ENCODE peak calls at places on chromosomes 6 and 20, in four cellular contexts. K is stomach, T is AG04449, L is AG10803. X is an unnamed sample.

GRCh38 chr6:16802071-16802470 is 40.8 kb upstream of the ATXN1 start:
- DNase-seq in K (no peak), L (peak), T (no peak), X (no peak)

GRCh38 chr6:42260972-42261371 is 43.3 kb upstream of the MRPS10 start:
- DNase-seq in K (no peak), L (no peak), T (no peak), X (peak)

GRCh38 chr20:41617059-41617921 is 887 bp downstream of the CHD6 start:
- DNase-seq in L (peak), K (no peak), T (no peak), X (peak)

GRCh38 chr6:41335296-41335695 is at the start of gene NCR2:
- DNase-seq in L (no peak), T (no peak), K (no peak), X (no peak)

GRCh38 chr6:158408552-158409130 is 96.4 kb downstream of the TULP4 start:
- DNase-seq in T (no peak), K (no peak), L (peak), X (no peak)

GRCh38 chr6:19795211-19795610 is 42.0 kb upstream of the ID4 start:
- DNase-seq in L (no peak), K (no peak), T (no peak), X (no peak)

GRCh38 chr20:50052952-50053789 is 59.8 kb downstream of the UBE2V1 start:
- DNase-seq in T (no peak), L (no peak), K (no peak), X (no peak)

GRCh38 chr6:1380625-1381396 is 8.6 kb upstream of the FOXF2 start:
- DNase-seq in T (no peak), K (no peak), L (no peak), X (no peak)

GRCh38 chr6:131755597-131755996 is 44.8 kb upstream of the CTAGE9 start:
- DNase-seq in T (peak), L (peak), K (no peak), X (no peak)

GRCh38 chr20:1964659-1965405 is 29.0 kb downstream of the PDYN start:
- DNase-seq in T (no peak), K (no peak), L (no peak), X (no peak)

GRCh38 chr20:2874456-2874855 is 1.2 kb downstream of the PTPRA start:
- DNase-seq in T (no peak), K (no peak), L (no peak), X (no peak)

GRCh38 chr20:13857304-13857703 is 72.5 kb downstream of the NDUFAF5 start:
- DNase-seq in T (no peak), L (peak), K (no peak), X (no peak)

GRCh38 chr6:88114838-88115237 is 51.3 kb downstream of the CNR1 start:
- DNase-seq in L (no peak), T (no peak), K (no peak), X (no peak)

GRCh38 chr20:33676121-33676520 is 1.9 kb upstream of the NECAB3 start:
- DNase-seq in L (no peak), K (no peak), T (no peak), X (no peak)

GRCh38 chr6:105985098-105985815 is 100.9 kb upstream of the PRDM1 start:
- DNase-seq in T (no peak), L (no peak), K (no peak), X (no peak)

GRCh38 chr6:84825461-84825860 is 61.1 kb upstream of the TBX18 start:
- DNase-seq in T (peak), K (no peak), L (peak), X (no peak)

GRCh38 chr20:44355503-44356352 is at the start of gene HNF4A:
- DNase-seq in K (peak), L (no peak), T (no peak), X (peak)

GRCh38 chr20:44357555-44358130 is 2.1 kb downstream of the HNF4A start:
- DNase-seq in L (no peak), K (no peak), T (no peak), X (peak)

GRCh38 chr20:44356353-44356723 is 839 bp downstream of the HNF4A start:
- DNase-seq in T (no peak), K (no peak), L (no peak), X (no peak)

GRCh38 chr20:44358776-44359175 is 3.3 kb downstream of the HNF4A start:
- DNase-seq in T (no peak), K (no peak), L (no peak), X (no peak)

DNA sequence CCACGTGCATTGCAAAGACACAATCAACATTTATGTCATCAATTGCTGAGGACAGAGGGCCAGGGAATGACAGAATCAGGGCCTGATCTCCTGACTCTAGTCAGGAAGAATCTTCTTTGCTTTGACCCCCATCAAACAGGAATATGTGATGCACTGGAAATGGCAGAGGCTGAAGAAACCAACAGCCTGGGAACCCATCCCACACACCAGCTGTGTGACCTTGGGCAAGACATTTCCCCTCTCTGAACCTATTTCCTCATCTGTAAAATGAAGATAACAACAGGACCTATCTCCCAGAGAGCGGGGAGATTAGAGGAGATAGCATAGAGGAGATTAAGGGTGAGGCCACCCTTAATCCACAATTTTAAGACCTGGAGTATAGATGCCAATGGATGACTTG is 1.5 kb downstream of the HNF4A start:
- DNase-seq in T (no peak), L (no peak), K (no peak), X (no peak)
- H3K4me3 ChIP-seq in T (no peak), L (no peak), K (peak), X (peak)

DNA sequence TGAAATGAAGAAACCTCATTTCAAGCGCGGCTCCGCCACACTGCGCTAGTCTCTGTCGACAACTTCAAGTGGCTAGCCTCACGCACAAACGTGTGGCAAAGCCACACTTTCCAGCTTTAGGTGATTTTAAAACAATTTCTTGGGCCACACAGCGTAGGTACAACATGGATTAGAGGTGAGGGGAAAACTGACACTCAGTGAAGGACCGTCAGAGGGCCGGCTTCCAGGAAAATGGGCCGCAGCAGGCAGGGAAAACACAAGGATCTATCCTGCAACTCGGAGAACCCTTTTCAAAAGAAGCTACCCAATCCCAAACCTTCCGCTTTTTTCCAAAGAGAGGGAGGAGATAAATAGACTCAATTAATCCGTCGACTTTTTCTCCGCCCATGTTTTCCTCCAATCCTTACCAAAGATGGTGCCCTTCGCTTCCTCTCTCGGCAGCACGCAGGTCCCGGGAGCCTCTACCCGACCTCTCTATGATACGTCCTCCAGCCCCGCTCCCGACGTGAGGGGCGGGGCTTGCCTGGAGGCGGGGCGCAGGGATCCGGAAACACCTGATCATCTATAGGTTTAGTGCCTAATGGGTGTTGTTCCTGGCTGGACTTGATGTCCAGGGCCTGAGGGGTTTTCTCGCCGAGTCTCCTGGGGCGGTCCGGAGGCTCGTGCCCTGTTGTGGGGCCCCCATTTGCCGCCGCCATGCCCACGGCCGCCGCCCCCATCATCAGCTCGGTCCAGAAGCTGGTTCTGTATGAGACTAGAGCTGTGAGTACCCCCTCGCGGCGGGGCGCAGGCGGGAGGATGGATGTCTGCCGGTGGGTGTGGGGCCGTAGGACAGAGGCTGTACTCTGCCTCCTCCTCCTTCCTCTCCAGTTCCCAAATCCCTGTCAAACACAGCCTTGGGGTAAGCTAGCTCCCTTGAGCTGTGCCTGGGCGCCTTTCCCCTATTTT is at the start of the genes AK9 and FIG4:
- DNase-seq in T (peak), K (peak), L (peak), X (peak)
- TF ChIP-seq CTCF in T (peak), K (no peak), L (peak), X (no peak)

GRCh38 chr20:46118481-46119020 is 437 bp downstream of the CD40 start:
- DNase-seq in L (no peak), K (peak), T (no peak), X (no peak)
- H3K4me3 ChIP-seq in L (peak), K (peak), T (peak), X (peak)

GRCh38 chr6:27809939-27810767 is 102.0 kb downstream of the OR2B2 start:
- DNase-seq in L (peak), K (peak), T (peak), X (peak)
- TF ChIP-seq CTCF in L (peak), K (peak), T (peak), X (no peak)

GRCh38 chr20:58892932-58893224 is 40.4 kb downstream of the GNAS start:
- DNase-seq in K (no peak), T (no peak), L (no peak), X (no peak)

GRCh38 chr20:58893355-58894151 is 41.0 kb downstream of the GNAS start:
- DNase-seq in T (no peak), K (no peak), L (no peak), X (no peak)

GRCh38 chr20:58895099-58895795 is 42.7 kb downstream of the GNAS start:
- DNase-seq in T (no peak), L (no peak), K (no peak), X (no peak)

GRCh38 chr20:58895796-58896180 is 43.3 kb downstream of the GNAS start:
- DNase-seq in L (no peak), T (no peak), K (no peak), X (no peak)

DNA sequence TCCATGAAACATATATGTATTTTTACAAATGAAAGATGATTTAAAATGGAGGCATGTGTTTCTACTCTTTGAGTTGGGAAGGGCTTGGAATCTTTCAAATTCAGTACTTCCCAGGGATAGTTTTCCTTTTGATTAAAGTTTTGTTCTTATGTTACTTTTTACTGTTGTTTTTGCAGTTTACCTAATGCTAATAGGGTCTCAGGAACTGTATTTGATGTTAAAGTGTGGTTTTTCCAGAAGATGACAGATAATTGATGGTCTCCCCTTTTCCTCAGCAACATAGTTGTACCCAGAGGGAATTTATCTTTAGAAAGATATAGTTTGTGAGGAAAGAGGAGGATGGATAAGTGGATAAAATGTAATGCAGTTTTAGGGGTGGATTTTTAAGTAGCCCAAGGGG is 42.1 kb downstream of the GNAS start:
- DNase-seq in L (no peak), T (no peak), K (no peak), X (no peak)
- H3K4me3 ChIP-seq in L (peak), T (peak), K (peak), X (no peak)

DNA sequence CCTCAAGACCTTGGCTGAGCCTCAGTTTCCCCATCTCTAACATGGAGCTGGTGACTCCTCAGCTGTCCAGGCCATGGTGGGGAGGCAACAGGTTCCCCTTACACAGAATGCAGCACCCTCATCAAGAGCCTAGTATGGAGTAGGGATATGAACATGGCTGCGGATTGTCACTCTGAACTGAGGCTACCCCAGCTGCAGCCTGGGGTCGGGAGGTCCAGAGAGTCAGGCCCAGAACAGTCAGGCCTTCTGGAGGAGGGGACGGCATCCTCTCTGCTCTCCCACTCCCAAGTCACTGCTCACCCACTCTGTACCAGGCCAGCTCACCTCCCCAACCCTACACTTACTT is 1.4 kb upstream of the FOXS1 start:
- DNase-seq in L (no peak), K (no peak), T (no peak), X (no peak)
- TF ChIP-seq CTCF in L (no peak), K (no peak), T (no peak), X (no peak)

GRCh38 chr6:155541976-155542375 is 86.3 kb upstream of the NOX3 start:
- DNase-seq in K (no peak), L (no peak), T (no peak), X (no peak)
- H3K4me3 ChIP-seq in K (no peak), L (no peak), T (no peak), X (no peak)

GRCh38 chr6:56710967-56711366 is 68.3 kb upstream of the DST start:
- DNase-seq in K (no peak), T (no peak), L (no peak), X (no peak)
- TF ChIP-seq CTCF in K (no peak), T (no peak), L (no peak), X (no peak)

DNA sequence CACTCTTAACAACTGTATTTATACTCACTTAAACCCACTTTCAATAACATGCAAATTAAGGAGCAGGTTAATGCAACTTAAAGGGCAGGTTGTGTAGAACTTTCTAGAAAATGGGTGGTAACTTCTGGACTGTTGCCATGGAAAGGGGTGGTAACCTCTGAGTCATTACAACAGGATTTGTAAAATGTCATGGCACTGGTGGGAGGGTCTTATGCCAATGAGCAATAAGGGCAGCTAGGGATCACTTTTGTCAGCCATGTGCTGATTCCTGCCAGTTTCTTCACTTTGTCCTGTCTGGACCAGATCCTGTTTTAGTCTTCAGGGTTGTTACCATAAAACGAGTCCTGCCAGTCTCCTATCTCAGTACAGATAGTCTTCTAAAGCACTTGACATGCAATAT is 560.5 kb upstream of the PTCHD4 start:
- DNase-seq in L (no peak), K (no peak), T (no peak), X (no peak)
- H3K4me3 ChIP-seq in L (no peak), K (no peak), T (no peak), X (no peak)